ENCODE peak calls at places on chromosome 22, in five cellular contexts. X is HuH-7.5; W is stimulated activated CD8-positive, alpha-beta memory T cell treated with anti-CD3 and anti-CD28 coated beads, Interleukin-2, amount 100 ng/mL, for 1 hour; B is LHCN-M2; Y is iris pigment epithelial cell. E is an unnamed sample.

GRCh38 chr22:26756675-26757293 is 99.4 kb downstream of the MIAT start:
- DNase-seq in X (no peak), W (no peak), B (peak), Y (peak), E (no peak)

GRCh38 chr22:36872084-36872483 is 11.3 kb downstream of the NCF4 start:
- DNase-seq in X (no peak), W (no peak), B (no peak), Y (no peak), E (no peak)

GRCh38 chr22:30001459-30001858 is 78.8 kb upstream of the HORMAD2 start:
- DNase-seq in X (no peak), W (no peak), B (no peak), Y (no peak), E (no peak)

GRCh38 chr22:49241174-49241851 is 586.4 kb downstream of the BRD1 start:
- DNase-seq in X (no peak), W (no peak), B (no peak), Y (no peak), E (no peak)

GRCh38 chr22:49764151-49764581 is 63.5 kb downstream of the BRD1 start:
- DNase-seq in X (no peak), W (no peak), B (peak), Y (no peak), E (no peak)

GRCh38 chr22:49489821-49490220 is 337.9 kb downstream of the BRD1 start:
- DNase-seq in X (no peak), W (no peak), B (no peak), Y (no peak), E (no peak)

GRCh38 chr22:37056246-37056645 is 4.7 kb downstream of the KCTD17 start:
- DNase-seq in X (no peak), W (no peak), B (no peak), Y (no peak), E (no peak)

GRCh38 chr22:29524440-29525191 is 28.9 kb downstream of the THOC5 start:
- DNase-seq in X (peak), W (no peak), B (peak), Y (peak), E (no peak)

GRCh38 chr22:43226368-43226979 is 39.5 kb upstream of the TTLL12 start:
- DNase-seq in X (no peak), W (no peak), B (peak), Y (peak), E (no peak)

GRCh38 chr22:37771081-37771480 is 36.7 kb upstream of the GCAT start:
- DNase-seq in X (no peak), W (no peak), B (no peak), Y (no peak), E (no peak)

GRCh38 chr22:20562607-20563463 is 55.4 kb downstream of the MED15 start:
- DNase-seq in X (no peak), W (no peak), B (no peak), Y (no peak), E (no peak)

GRCh38 chr22:23241562-23242472 is 61.5 kb downstream of the BCR start:
- DNase-seq in X (no peak), W (no peak), B (no peak), Y (no peak), E (no peak)

GRCh38 chr22:46353483-46354105 is 18.1 kb downstream of the TRMU start:
- DNase-seq in X (no peak), W (no peak), B (no peak), Y (no peak), E (no peak)

GRCh38 chr22:45867118-45867905 is 109.7 kb downstream of the WNT7B start:
- DNase-seq in X (no peak), W (no peak), B (peak), Y (peak), E (no peak)

GRCh38 chr22:42353883-42354727 is 78.1 kb downstream of the NFAM1 start:
- DNase-seq in X (no peak), W (no peak), B (no peak), Y (no peak), E (no peak)

GRCh38 chr22:49328076-49328475 is 499.6 kb downstream of the BRD1 start:
- DNase-seq in X (no peak), W (no peak), B (no peak), Y (no peak), E (no peak)

GRCh38 chr22:32620992-32621391 is 146.4 kb downstream of the FBXO7 start:
- DNase-seq in X (no peak), W (no peak), B (no peak), Y (no peak), E (no peak)

GRCh38 chr22:41445171-41446056 is 1.2 kb downstream of the TOB2 start:
- DNase-seq in X (no peak), W (no peak), B (peak), Y (peak), E (no peak)

GRCh38 chr22:29155966-29156365 is 49.7 kb upstream of the EMID1 start:
- DNase-seq in X (no peak), W (no peak), B (no peak), Y (no peak), E (no peak)

GRCh38 chr22:47274196-47274595 is 511.7 kb downstream of the TBC1D22A start:
- DNase-seq in X (no peak), W (no peak), B (no peak), Y (no peak), E (no peak)

GRCh38 chr22:24758164-24758799 is 16.2 kb downstream of the PIWIL3 start:
- DNase-seq in X (peak), W (peak), B (peak), Y (peak), E (peak)

GRCh38 chr22:24437820-24438328 is 10.5 kb downstream of the ADORA2A start:
- DNase-seq in X (no peak), W (no peak), B (no peak), Y (no peak), E (no peak)

GRCh38 chr22:49364398-49364797 is 463.3 kb downstream of the BRD1 start:
- DNase-seq in X (no peak), W (no peak), B (no peak), Y (no peak), E (no peak)

GRCh38 chr22:21697866-21698265 is 32.1 kb downstream of the PPIL2 start:
- DNase-seq in X (no peak), W (no peak), B (no peak), Y (peak), E (no peak)

GRCh38 chr22:21688706-21689381 is 23.0 kb downstream of the PPIL2 start:
- DNase-seq in X (no peak), W (no peak), B (no peak), Y (no peak), E (no peak)

GRCh38 chr22:49514211-49514610 is 313.5 kb downstream of the BRD1 start:
- DNase-seq in X (no peak), W (no peak), B (no peak), Y (no peak), E (no peak)

GRCh38 chr22:50444663-50445062 is 30.2 kb downstream of the SBF1 start:
- DNase-seq in X (no peak), W (no peak), B (peak), Y (peak), E (no peak)

GRCh38 chr22:46147471-46148267 is 2.7 kb upstream of the PPARA start:
- DNase-seq in X (no peak), W (no peak), B (no peak), Y (no peak), E (no peak)

GRCh38 chr22:37472418-37473006 is 13.7 kb downstream of the MFNG start:
- DNase-seq in X (peak), W (no peak), B (peak), Y (peak), E (no peak)

GRCh38 chr22:25364736-25365241 is 145.3 kb downstream of the CRYBB2 start:
- DNase-seq in X (no peak), W (no peak), B (no peak), Y (no peak), E (no peak)

GRCh38 chr22:17057959-17058814 is 26.6 kb upstream of the IL17RA start:
- DNase-seq in X (peak), W (no peak), B (peak), Y (peak), E (peak)

GRCh38 chr22:34866501-34867171 is 199.3 kb upstream of the ISX start:
- DNase-seq in X (no peak), W (no peak), B (peak), Y (no peak), E (no peak)

GRCh38 chr22:22546490-22546889 is 12.6 kb downstream of the PRAME start:
- DNase-seq in X (no peak), W (no peak), B (peak), Y (peak), E (no peak)

GRCh38 chr22:30396871-30397655 is at the start of gene SEC14L2:
- DNase-seq in X (peak), W (no peak), B (peak), Y (no peak), E (peak)

GRCh38 chr22:24376002-24376401 is 51.4 kb upstream of the ADORA2A start:
- DNase-seq in X (no peak), W (no peak), B (no peak), Y (no peak), E (no peak)

GRCh38 chr22:31106651-31107205 is 640 bp downstream of the SELENOM start:
- DNase-seq in X (no peak), W (no peak), B (peak), Y (peak), E (no peak)

E was measured in substantia nigra.